ENCODE peak calls at places on chromosome 14, in seven cellular contexts. X, M, A, I, W, U and K are unnamed samples.

GRCh38 chr14:97380539-97380941 is 583.4 kb downstream of the VRK1 start:
- DNase-seq in X (no peak), M (no peak), A (peak; percentile 60), I (no peak), W (peak; percentile 80), U (no peak), K (no peak)

GRCh38 chr14:58814476-58814875 is 176.7 kb downstream of the DACT1 start:
- DNase-seq in X (no peak), M (no peak), A (no peak), I (no peak), W (no peak), U (no peak), K (no peak)

GRCh38 chr14:95620659-95621059 is 65.6 kb upstream of the TCL1B start:
- DNase-seq in X (no peak), M (no peak), A (no peak), I (no peak), W (peak; percentile 8), U (no peak), K (no peak)

GRCh38 chr14:65336191-65336591 is 76.3 kb upstream of the FUT8 start:
- DNase-seq in X (peak; percentile 54), M (no peak), A (peak; percentile 38), I (no peak), W (peak; percentile 45), U (no peak), K (no peak)

GRCh38 chr14:95515080-95515489 is 1.4 kb downstream of the SYNE3 start:
- DNase-seq in X (peak; percentile 75), M (no peak), A (no peak), I (no peak), W (no peak), U (peak; percentile 61), K (peak; percentile 69)

GRCh38 chr14:32372154-32372553 is 43.1 kb downstream of the AKAP6 start:
- DNase-seq in X (peak; percentile 89), M (no peak), A (peak; percentile 91), I (no peak), W (no peak), U (no peak), K (no peak)

GRCh38 chr14:35534884-35535793 is 1.2 kb downstream of the INSM2 start:
- DNase-seq in X (peak; percentile 53), M (peak; percentile 57), A (peak; percentile 70), I (no peak), W (peak; percentile 73), U (no peak), K (no peak)

GRCh38 chr14:81303258-81303935 is 82.6 kb upstream of the GTF2A1 start:
- DNase-seq in X (no peak), M (no peak), A (peak; percentile 93), I (no peak), W (peak; percentile 25), U (peak; percentile 46), K (peak; percentile 46)

GRCh38 chr14:23187925-23188324 is 4.5 kb upstream of the SLC7A8 start:
- DNase-seq in X (no peak), M (no peak), A (no peak), I (no peak), W (no peak), U (no peak), K (no peak)

GRCh38 chr14:101991336-101991735 is 27.0 kb downstream of the DYNC1H1 start:
- DNase-seq in X (no peak), M (no peak), A (no peak), I (no peak), W (no peak), U (no peak), K (no peak)

GRCh38 chr14:77988096-77988870 is 181.9 kb upstream of the NRXN3 start:
- DNase-seq in X (no peak), M (no peak), A (peak; percentile 15), I (no peak), W (no peak), U (no peak), K (no peak)

GRCh38 chr14:52730708-52731111 is 744 bp downstream of the STYX start:
- DNase-seq in X (no peak), M (no peak), A (no peak), I (no peak), W (no peak), U (peak; percentile 10), K (peak; percentile 24)

GRCh38 chr14:39398382-39398781 is 33.9 kb downstream of the FBXO33 start:
- DNase-seq in X (no peak), M (no peak), A (no peak), I (no peak), W (no peak), U (no peak), K (no peak)

GRCh38 chr14:80211143-80212024 is at the start of gene DIO2:
- DNase-seq in X (peak; percentile 14), M (no peak), A (peak; percentile 26), I (no peak), W (no peak), U (no peak), K (no peak)

GRCh38 chr14:76644875-76645518 is 116.3 kb upstream of the VASH1 start:
- DNase-seq in X (peak; percentile 9), M (peak; percentile 25), A (peak; percentile 28), I (no peak), W (no peak), U (peak; percentile 3), K (no peak)

GRCh38 chr14:27049611-27050172 is 451.9 kb upstream of the NOVA1 start:
- DNase-seq in X (no peak), M (no peak), A (no peak), I (no peak), W (no peak), U (no peak), K (no peak)

GRCh38 chr14:50762931-50763300 is 68.0 kb downstream of the NIN start:
- DNase-seq in X (no peak), M (no peak), A (no peak), I (no peak), W (no peak), U (no peak), K (no peak)

GRCh38 chr14:94640721-94641631 is 28.8 kb downstream of the SERPINA3 start:
- DNase-seq in X (no peak), M (no peak), A (peak; percentile 62), I (no peak), W (no peak), U (no peak), K (no peak)

GRCh38 chr14:91138511-91139359 is 24.9 kb downstream of the DGLUCY start:
- DNase-seq in X (peak; percentile 9), M (no peak), A (peak; percentile 36), I (no peak), W (peak; percentile 58), U (peak; percentile 68), K (no peak)

GRCh38 chr14:99125113-99125512 is 146.9 kb downstream of the BCL11B start:
- DNase-seq in X (no peak), M (no peak), A (no peak), I (no peak), W (no peak), U (no peak), K (no peak)

GRCh38 chr14:86038401-86038985 is 508.5 kb downstream of the FLRT2 start:
- DNase-seq in X (peak; percentile 14), M (no peak), A (peak; percentile 41), I (no peak), W (peak; percentile 23), U (peak; percentile 38), K (no peak)

GRCh38 chr14:52694761-52695480 is 437 bp downstream of the ERO1A start:
- DNase-seq in X (peak; percentile 14), M (peak; percentile 28), A (peak; percentile 70), I (no peak), W (peak; percentile 66), U (peak; percentile 45), K (peak; percentile 46)

GRCh38 chr14:72613196-72613974 is 280.5 kb downstream of the DPF3 start:
- DNase-seq in X (peak; percentile 54), M (no peak), A (peak; percentile 43), I (no peak), W (no peak), U (no peak), K (no peak)

GRCh38 chr14:91270619-91271018 is 26.1 kb upstream of the GPR68 start:
- DNase-seq in X (no peak), M (no peak), A (no peak), I (no peak), W (no peak), U (no peak), K (no peak)

GRCh38 chr14:67575684-67576083 is 24.4 kb downstream of the PIGH start:
- DNase-seq in X (no peak), M (no peak), A (peak; percentile 75), I (no peak), W (no peak), U (no peak), K (no peak)

GRCh38 chr14:51298895-51299294 is 58.8 kb downstream of the TMX1 start:
- DNase-seq in X (no peak), M (no peak), A (peak; percentile 56), I (no peak), W (peak; percentile 10), U (no peak), K (no peak)

GRCh38 chr14:99427632-99428315 is 52.9 kb downstream of the SETD3 start:
- DNase-seq in X (peak; percentile 62), M (no peak), A (peak; percentile 76), I (no peak), W (no peak), U (no peak), K (no peak)

GRCh38 chr14:77203611-77204456 is 22.2 kb downstream of the TMEM63C start:
- DNase-seq in X (no peak), M (no peak), A (no peak), I (no peak), W (no peak), U (no peak), K (no peak)

GRCh38 chr14:60133487-60133886 is 31.7 kb downstream of the DHRS7 start:
- DNase-seq in X (no peak), M (no peak), A (no peak), I (no peak), W (no peak), U (no peak), K (no peak)

GRCh38 chr14:61608245-61609142 is 86.8 kb upstream of the HIF1A start:
- DNase-seq in X (peak; percentile 51), M (no peak), A (peak; percentile 37), I (no peak), W (no peak), U (no peak), K (no peak)

GRCh38 chr14:78567343-78567742 is 397.2 kb downstream of the NRXN3 start:
- DNase-seq in X (no peak), M (no peak), A (peak; percentile 10), I (no peak), W (no peak), U (no peak), K (no peak)